ENCODE peak calls at places on chromosome 6, in six cellular contexts. F is HCT116, C is GM12878, I is GM23338, J is SK-N-SH, S is Panc1. A is an unnamed sample.

GRCh38 chr6:68632620-68633195 is 2.4 kb upstream of the ADGRB3 start:
- DNase-seq in F (no peak), C (no peak), I (no peak), J (no peak), S (no peak), A (no peak)

GRCh38 chr6:134080171-134080795 is 27.9 kb upstream of the SLC2A12 start:
- DNase-seq in F (no peak), C (no peak), I (peak; percentile 17), J (no peak), S (no peak), A (no peak)

GRCh38 chr6:996271-996852 is 303.4 kb upstream of the EXOC2 start:
- DNase-seq in F (no peak), C (no peak), I (no peak), J (no peak), S (no peak), A (no peak)

GRCh38 chr6:135493218-135493961 is 4.2 kb downstream of the AHI1 start:
- DNase-seq in F (no peak), C (no peak), I (no peak), J (no peak), S (no peak), A (no peak)

GRCh38 chr6:11043961-11044711 is at the start of gene ELOVL2:
- DNase-seq in F (no peak), C (no peak), I (peak; percentile 76), J (peak; percentile 95), S (no peak), A (peak; percentile 28)

GRCh38 chr6:150586850-150587359 is 12.8 kb upstream of the PLEKHG1 start:
- DNase-seq in F (no peak), C (no peak), I (no peak), J (no peak), S (no peak), A (no peak)

GRCh38 chr6:160798625-160799024 is 96.6 kb downstream of the PLG start:
- DNase-seq in F (no peak), C (no peak), I (no peak), J (no peak), S (no peak), A (no peak)

GRCh38 chr6:130643361-130643760 is 183.8 kb upstream of the SMLR1 start:
- DNase-seq in F (no peak), C (no peak), I (no peak), J (no peak), S (no peak), A (no peak)

GRCh38 chr6:155795173-155795796 is 339.6 kb upstream of the NOX3 start:
- DNase-seq in F (no peak), C (no peak), I (no peak), J (no peak), S (no peak), A (no peak)

GRCh38 chr6:108408453-108408852 is 113.6 kb downstream of the AFG1L start:
- DNase-seq in F (no peak), C (no peak), I (no peak), J (no peak), S (no peak), A (no peak)

GRCh38 chr6:4612636-4613171 is 163.5 kb upstream of the CDYL start:
- DNase-seq in F (no peak), C (no peak), I (no peak), J (no peak), S (no peak), A (no peak)
- TF ChIP-seq POLR2AphosphoS5 in F (no peak), C (no peak), I (no peak), J (no peak), S (no peak), A (no peak)

GRCh38 chr6:15337584-15337981 is 91.7 kb downstream of the JARID2 start:
- DNase-seq in F (no peak), C (no peak), I (no peak), J (no peak), S (no peak), A (peak; percentile 55)
- TF ChIP-seq REST in F (no peak), C (no peak), I (no peak), J (no peak), S (no peak), A (no peak)

GRCh38 chr6:112337209-112337638 is 9.9 kb upstream of the RFPL4B start:
- DNase-seq in F (peak; percentile 43), C (no peak), I (peak; percentile 81), J (peak; percentile 84), S (peak; percentile 50), A (no peak)
- TF ChIP-seq POLR2AphosphoS5 in F (no peak), C (no peak), I (no peak), J (no peak), S (no peak), A (no peak)

DNA sequence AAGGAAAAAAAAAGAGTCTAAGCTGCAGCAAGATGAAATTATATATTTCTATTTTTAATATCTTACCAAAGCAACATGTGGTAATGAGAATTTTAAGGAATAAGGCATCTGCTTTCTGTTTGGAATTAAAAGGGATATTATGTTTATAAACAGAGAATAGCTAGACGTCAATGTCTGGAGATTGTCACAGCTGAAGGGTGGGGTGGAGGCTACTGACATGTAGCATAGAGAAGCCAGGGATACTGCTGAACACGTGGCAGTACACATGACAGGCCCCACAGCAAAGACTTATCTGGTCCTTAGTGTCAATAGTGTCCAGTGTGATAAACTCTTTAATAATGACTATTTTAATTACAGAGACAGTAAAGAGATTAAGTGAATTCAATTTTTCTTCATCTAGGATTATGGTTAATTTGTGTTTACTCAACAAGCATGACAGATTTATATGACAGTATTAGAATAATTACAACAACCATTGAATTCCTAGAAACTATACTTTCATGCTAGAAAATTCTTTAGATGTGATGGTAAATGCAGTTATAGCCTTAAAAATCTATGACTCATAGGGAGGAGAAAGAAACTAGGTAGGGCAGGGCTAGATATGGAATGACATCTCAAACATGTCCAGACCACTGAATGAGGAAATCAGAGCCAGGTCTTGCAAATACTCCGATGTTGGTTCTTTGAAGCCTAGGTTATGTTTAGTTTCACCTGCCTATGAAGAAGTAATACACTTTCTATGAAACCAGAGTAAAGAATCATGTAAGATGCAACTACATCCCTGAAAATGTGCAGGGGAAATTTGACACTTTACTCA is 399.4 kb downstream of the PHF3 start:
- DNase-seq in F (no peak), C (no peak), I (no peak), J (no peak), S (no peak), A (no peak)
- TF ChIP-seq REST in F (no peak), C (no peak), I (no peak), J (no peak), S (no peak), A (no peak)

DNA sequence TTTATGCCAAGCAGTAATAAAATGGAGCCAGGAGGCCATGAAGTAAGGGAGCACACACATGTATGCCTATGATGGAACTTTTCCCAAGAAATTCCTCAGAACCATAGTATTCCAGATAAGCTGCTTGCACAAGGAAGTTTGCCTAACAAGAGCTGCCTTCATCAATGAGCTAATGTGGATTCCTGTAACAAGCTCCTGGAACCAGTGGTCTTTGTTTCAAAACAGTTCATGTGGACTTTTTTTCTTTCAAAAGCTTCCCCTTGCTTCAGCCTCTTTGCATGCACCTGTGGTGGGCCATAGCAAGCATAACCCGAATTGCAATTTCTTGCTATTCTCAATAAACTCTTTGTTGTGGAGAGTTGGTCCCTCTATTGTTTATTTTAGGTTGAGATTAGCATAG is 359.6 kb downstream of the UTRN start:
- DNase-seq in F (no peak), C (no peak), I (peak; percentile 80), J (no peak), S (no peak), A (no peak)
- TF ChIP-seq POLR2AphosphoS5 in F (no peak), C (no peak), I (no peak), J (no peak), S (no peak), A (no peak)

GRCh38 chr6:151679941-151680340 is 127.5 kb upstream of the ESR1 start:
- DNase-seq in F (no peak), C (no peak), I (no peak), J (no peak), S (no peak), A (no peak)

GRCh38 chr6:151682251-151682650 is 125.2 kb upstream of the ESR1 start:
- DNase-seq in F (no peak), C (no peak), I (no peak), J (no peak), S (no peak), A (no peak)

GRCh38 chr6:151680846-151681425 is 126.5 kb upstream of the ESR1 start:
- DNase-seq in F (no peak), C (no peak), I (no peak), J (no peak), S (no peak), A (no peak)

GRCh38 chr6:151682922-151683321 is 124.6 kb upstream of the ESR1 start:
- DNase-seq in F (no peak), C (no peak), I (no peak), J (no peak), S (no peak), A (no peak)

DNA sequence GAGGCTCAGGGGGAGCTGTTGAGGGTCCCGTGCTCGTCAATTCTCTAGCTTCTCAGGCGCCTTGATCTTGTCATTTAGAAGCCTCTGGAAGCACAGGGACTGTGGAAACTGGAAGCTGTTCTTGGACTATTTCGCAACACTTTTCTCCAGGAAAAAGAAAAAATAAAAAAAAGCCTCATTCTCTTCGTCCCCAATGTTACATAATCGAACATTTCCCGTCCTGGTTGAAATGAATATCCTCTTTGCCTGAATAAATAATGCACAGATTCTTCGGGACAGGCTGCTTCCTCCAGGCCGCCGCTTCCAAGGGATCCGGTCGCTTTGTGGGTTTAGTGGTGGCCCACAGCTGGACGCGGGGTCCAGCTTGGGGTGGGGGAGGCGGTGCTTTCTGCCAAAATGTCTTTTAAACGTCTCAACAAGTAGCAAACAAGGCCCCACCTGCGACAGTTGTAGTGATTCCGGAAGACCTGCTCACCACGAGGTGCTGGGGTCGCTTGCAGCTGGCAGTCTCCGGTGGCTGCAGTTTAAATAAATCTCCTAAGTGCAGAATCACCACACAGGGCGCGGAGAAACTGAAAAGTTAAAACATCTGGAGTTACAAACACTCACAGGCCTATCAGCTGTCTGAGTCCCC is 125.9 kb upstream of the ESR1 start:
- DNase-seq in F (no peak), C (no peak), I (no peak), J (no peak), S (no peak), A (no peak)
- TF ChIP-seq REST in F (no peak), C (no peak), I (no peak), J (no peak), S (no peak), A (no peak)

DNA sequence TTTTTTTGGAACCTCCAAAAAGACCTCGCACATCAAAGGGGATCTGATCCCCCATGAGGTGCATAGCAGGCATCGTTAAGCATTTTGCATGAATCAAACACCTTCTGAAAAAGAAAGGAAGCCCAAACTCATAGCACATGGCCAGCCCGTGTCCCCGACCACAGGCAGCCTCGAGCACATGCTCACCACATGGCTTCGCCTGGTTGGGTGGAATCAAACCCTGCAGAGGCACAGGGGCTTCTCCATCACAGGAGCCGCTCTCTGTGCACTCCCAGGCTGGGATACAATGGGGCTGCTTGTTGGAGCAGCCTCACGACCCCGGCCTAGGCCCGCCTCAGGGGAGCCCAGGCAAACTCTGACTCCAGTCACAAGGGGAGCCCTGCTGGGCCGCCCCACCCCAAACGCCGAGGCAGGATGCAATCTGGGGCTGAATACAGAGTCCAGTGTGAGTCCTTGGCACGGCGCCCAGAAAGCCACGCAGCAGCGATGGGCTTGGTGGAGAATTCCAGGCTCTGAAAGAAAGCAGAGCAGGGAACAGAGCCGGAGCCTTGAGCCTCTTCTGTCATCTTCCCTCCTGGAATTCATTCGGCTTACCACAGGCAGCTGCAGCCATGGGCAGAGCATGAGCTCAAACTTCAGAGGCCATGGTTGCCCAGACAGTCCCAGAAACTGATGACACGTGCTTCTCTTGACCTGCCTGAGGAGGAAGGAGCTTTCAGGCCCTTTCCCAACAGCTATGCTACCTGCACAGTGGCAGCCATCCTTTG is 441.2 kb upstream of the JARID2 start:
- DNase-seq in F (no peak), C (no peak), I (no peak), J (peak; percentile 71), S (no peak), A (no peak)
- TF ChIP-seq POLR2AphosphoS5 in F (no peak), C (no peak), I (no peak), J (no peak), S (no peak), A (no peak)